ENCODE peak calls at places on chromosomes 4 and X, in seven cellular contexts. K, L, F, W, V, O and S are unnamed samples.
A peak's percentile ranks its signal among the peaks of the same experiment; 100 is the strongest.

GRCh38 chr4:131584587-131584986 is 1564.5 kb upstream of the PCDH10 start:
- DNase-seq in L (no peak), F (no peak), V (no peak), K (no peak), W (no peak), O (no peak), S (no peak)

GRCh38 chr4:101348367-101348827 is 1.1 kb upstream of the PPP3CA start:
- DNase-seq in F (no peak), V (no peak), W (no peak), L (peak; percentile 44), K (no peak), O (no peak), S (peak; percentile 30)

GRCh38 chr4:47703964-47704363 is 133.9 kb downstream of the CORIN start:
- DNase-seq in V (no peak), K (no peak), O (no peak), L (no peak), W (no peak), F (no peak), S (peak; percentile 77)

GRCh38 chr4:22491939-22492338 is 23.9 kb downstream of the ADGRA3 start:
- DNase-seq in L (no peak), V (no peak), F (no peak), W (no peak), K (no peak), O (no peak), S (no peak)

GRCh38 chr4:124018383-124019317 is 622.1 kb downstream of the SPRY1 start:
- DNase-seq in O (peak; percentile 76), K (peak; percentile 73), L (peak; percentile 19), W (no peak), F (peak; percentile 42), V (no peak), S (peak; percentile 88)

GRCh38 chr4:145960012-145960411 is 21.4 kb upstream of the ZNF827 start:
- DNase-seq in L (no peak), F (no peak), K (no peak), O (no peak), W (no peak), V (no peak), S (no peak)

GRCh38 chr4:3685081-3685645 is 81.0 kb upstream of the ADRA2C start:
- DNase-seq in O (no peak), L (no peak), F (no peak), K (no peak), V (no peak), W (no peak), S (no peak)

GRCh38 chr4:165293927-165294649 is 33.4 kb upstream of the MSMO1 start:
- DNase-seq in F (no peak), O (no peak), W (no peak), K (no peak), V (no peak), L (no peak), S (peak; percentile 17)

GRCh38 chrX:134782796-134783195 is 124.5 kb upstream of the PLAC1 start:
- DNase-seq in L (peak; percentile 26), V (no peak), F (no peak), O (peak; percentile 55), K (peak; percentile 53), W (no peak), S (peak; percentile 16)

GRCh38 chr4:101114936-101115372 is 232.4 kb downstream of the PPP3CA start:
- DNase-seq in L (no peak), O (peak; percentile 47), V (no peak), W (no peak), K (no peak), F (peak; percentile 58), S (no peak)

GRCh38 chr4:126748736-126749135 is 884.0 kb upstream of the INTU start:
- DNase-seq in K (no peak), W (no peak), O (peak; percentile 63), L (no peak), V (no peak), F (no peak), S (no peak)

GRCh38 chrX:41796577-41796976 is 72.6 kb downstream of the GPR82 start:
- DNase-seq in K (no peak), F (no peak), O (no peak), W (no peak), L (no peak), V (no peak), S (no peak)

GRCh38 chr4:120922390-120923200 is at the start of gene PRDM5:
- DNase-seq in O (peak; percentile 58), W (no peak), L (peak; percentile 53), K (peak; percentile 67), F (peak; percentile 89), V (no peak), S (peak; percentile 54)

GRCh38 chr4:173391691-173392090 is 7.2 kb downstream of the SCRG1 start:
- DNase-seq in V (no peak), L (no peak), K (no peak), O (no peak), W (no peak), F (no peak), S (no peak)

GRCh38 chr4:140395668-140396067 is 22.2 kb downstream of the SCOC start:
- DNase-seq in F (no peak), K (no peak), V (no peak), L (no peak), W (no peak), O (no peak), S (no peak)

GRCh38 chrX:110373310-110373709 is 14.7 kb downstream of the RTL9 start:
- DNase-seq in L (no peak), O (no peak), W (no peak), K (no peak), V (no peak), F (no peak), S (no peak)

GRCh38 chrX:9285342-9285771 is 179.5 kb upstream of the TBL1X start:
- DNase-seq in F (no peak), V (no peak), O (no peak), L (no peak), W (no peak), K (no peak), S (no peak)

GRCh38 chrX:24347871-24348270 is 12.6 kb upstream of the SUPT20HL1 start:
- DNase-seq in O (no peak), F (no peak), V (no peak), W (no peak), K (no peak), L (peak; percentile 12), S (no peak)

GRCh38 chr4:125539691-125540090 is 224.9 kb downstream of the FAT4 start:
- DNase-seq in F (no peak), V (no peak), W (no peak), O (no peak), L (no peak), K (no peak), S (no peak)

GRCh38 chrX:85922821-85923220 is 124.5 kb downstream of the CHM start:
- DNase-seq in K (peak; percentile 46), V (no peak), L (no peak), W (no peak), F (no peak), O (peak; percentile 78), S (peak; percentile 69)